ENCODE peak calls at places on chromosomes 1 and 21, in four cellular contexts. N is putamen, V is fibroblast of mammary gland, I is LoVo. P is an unnamed sample.
A peak's percentile ranks its signal among the peaks of the same experiment; 100 is the strongest.

GRCh38 chr1:178341218-178341956 is 155.4 kb downstream of the CLEC20A start:
- DNase-seq in V (peak; percentile 76), I (peak; percentile 84), N (no peak), P (no peak)

GRCh38 chr1:172970186-172970585 is 80.6 kb downstream of the TNFSF18 start:
- DNase-seq in V (peak; percentile 65), I (no peak), N (no peak), P (no peak)

GRCh38 chr1:160629286-160630210 is 17.3 kb downstream of the SLAMF1 start:
- DNase-seq in I (no peak), V (no peak), N (peak; percentile 17), P (peak; percentile 30)

GRCh38 chr1:32701951-32702598 is 495 bp downstream of the SYNC start:
- DNase-seq in I (no peak), N (no peak), V (peak; percentile 23), P (no peak)

GRCh38 chr1:178497903-178498478 is 1.2 kb upstream of the CLEC20A start:
- DNase-seq in V (no peak), N (no peak), I (no peak), P (no peak)

GRCh38 chr1:29517251-29518080 is 281.1 kb downstream of the PTPRU start:
- DNase-seq in N (no peak), V (no peak), I (no peak), P (peak; percentile 13)

GRCh38 chr1:111570781-111571181 is 48.8 kb upstream of the RAP1A start:
- DNase-seq in I (no peak), V (peak; percentile 20), N (no peak), P (no peak)

GRCh38 chr1:231557411-231557810 is 28.9 kb downstream of the TSNAX start:
- DNase-seq in V (no peak), N (no peak), I (no peak), P (no peak)

GRCh38 chr21:38834725-38835124 is 29.0 kb downstream of the ETS2 start:
- DNase-seq in V (no peak), I (no peak), N (no peak), P (no peak)

GRCh38 chr1:65493792-65494191 is 73.3 kb downstream of the LEPR start:
- DNase-seq in I (no peak), V (peak; percentile 49), N (no peak), P (no peak)

GRCh38 chr1:230170610-230171009 is 103.6 kb downstream of the GALNT2 start:
- DNase-seq in V (no peak), N (no peak), I (no peak), P (no peak)

GRCh38 chr1:2091611-2092604 is 41.7 kb downstream of the PRKCZ start:
- DNase-seq in N (no peak), V (peak; percentile 10), I (peak; percentile 24), P (peak; percentile 81)

GRCh38 chr21:44351535-44352252 is 1.7 kb upstream of the TRPM2 start:
- DNase-seq in I (no peak), V (no peak), N (no peak), P (no peak)

GRCh38 chr1:197696372-197696771 is 78.9 kb downstream of the DENND1B start:
- DNase-seq in V (peak; percentile 11), I (peak; percentile 16), N (no peak), P (no peak)

GRCh38 chr1:74690909-74691308 is 17.3 kb upstream of the ERICH3 start:
- DNase-seq in I (no peak), N (no peak), V (no peak), P (no peak)

GRCh38 chr1:44819594-44820327 is 11.4 kb downstream of the BTBD19 start:
- DNase-seq in N (peak; percentile 81), V (peak; percentile 95), I (peak; percentile 83), P (peak; percentile 75)

GRCh38 chr1:119112791-119113190 is 27.7 kb downstream of the WARS2 start:
- DNase-seq in I (no peak), V (peak; percentile 21), N (no peak), P (no peak)

GRCh38 chr1:224696891-224697765 is 81.0 kb downstream of the CNIH3 start:
- DNase-seq in I (no peak), V (peak; percentile 87), N (no peak), P (no peak)

GRCh38 chr1:84632975-84633427 is 57.3 kb downstream of the SSX2IP start:
- DNase-seq in V (peak; percentile 82), I (peak; percentile 75), N (no peak), P (no peak)

GRCh38 chr21:44771896-44772525 is 29.6 kb downstream of the UBE2G2 start:
- DNase-seq in N (no peak), V (no peak), I (no peak), P (peak; percentile 5)

GRCh38 chr1:183956559-183957188 is 80.9 kb downstream of the COLGALT2 start:
- DNase-seq in I (peak; percentile 5), V (peak; percentile 88), N (no peak), P (no peak)

GRCh38 chr1:63512584-63512983 is 10.4 kb downstream of the ITGB3BP start:
- DNase-seq in V (no peak), I (no peak), N (no peak), P (no peak)

GRCh38 chr1:25590096-25590824 is 26.3 kb upstream of the MAN1C1 start:
- DNase-seq in V (peak; percentile 40), N (no peak), I (no peak), P (no peak)

GRCh38 chr1:19949016-19949415 is 25.6 kb upstream of the PLA2G2E start:
- DNase-seq in N (no peak), I (peak; percentile 57), V (peak; percentile 81), P (no peak)

GRCh38 chr1:20080441-20081330 is 10.7 kb downstream of the PLA2G5 start:
- DNase-seq in I (no peak), V (no peak), N (no peak), P (peak; percentile 17)

GRCh38 chr1:108527837-108528236 is 32.1 kb upstream of the EEIG2 start:
- DNase-seq in I (no peak), V (no peak), N (no peak), P (no peak)

GRCh38 chr1:35298464-35298863 is 30.0 kb downstream of the ZMYM4 start:
- DNase-seq in I (no peak), N (peak; percentile 15), V (peak; percentile 50), P (no peak)

GRCh38 chr21:37436180-37436579 is 69.6 kb downstream of the DYRK1A start:
- DNase-seq in N (no peak), V (no peak), I (no peak), P (no peak)

GRCh38 chr1:237887542-237887941 is 3.2 kb downstream of the ZP4 start:
- DNase-seq in I (no peak), V (no peak), N (no peak), P (no peak)

GRCh38 chr21:38806153-38806941 is 618 bp downstream of the ETS2 start:
- DNase-seq in N (no peak), V (no peak), I (no peak), P (no peak)

GRCh38 chr1:157968503-157968902 is 24.9 kb upstream of the KIRREL1 start:
- DNase-seq in V (peak; percentile 98), N (no peak), I (no peak), P (no peak)